ENCODE peak calls at places on chromosomes 11 and 22, in four cellular contexts. O is endothelial cell of umbilical vein; Y is CD4-positive, alpha-beta memory T cell; K is left ventricle myocardium inferior. Q is an unnamed sample.

GRCh38 chr11:1853376-1854131 is 670 bp downstream of the LSP1 start:
- DNase-seq in O (no peak), Y (no peak), K (no peak), Q (no peak)

GRCh38 chr11:71080239-71081097 is 171.9 kb downstream of the SHANK2 start:
- DNase-seq in O (no peak), Y (no peak), K (peak), Q (peak)

GRCh38 chr11:65918211-65919150 is at the start of gene C11orf68:
- DNase-seq in O (peak), Y (no peak), K (no peak), Q (no peak)

GRCh38 chr11:78202733-78203167 is 14.0 kb downstream of the USP35 start:
- DNase-seq in O (no peak), Y (peak), K (no peak), Q (no peak)

GRCh38 chr11:33157103-33158027 is 3.9 kb downstream of the CSTF3 start:
- DNase-seq in O (no peak), Y (no peak), K (no peak), Q (no peak)

GRCh38 chr11:88329563-88330250 is 7.8 kb downstream of the CTSC start:
- DNase-seq in O (no peak), Y (no peak), K (no peak), Q (no peak)

GRCh38 chr11:96752221-96752620 is 362.4 kb downstream of the JRKL start:
- DNase-seq in O (no peak), Y (no peak), K (no peak), Q (no peak)

GRCh38 chr11:92869716-92870115 is 99.7 kb upstream of the MTNR1B start:
- DNase-seq in O (no peak), Y (no peak), K (no peak), Q (no peak)

GRCh38 chr11:120900642-120901041 is 123.3 kb upstream of the TBCEL start:
- DNase-seq in O (no peak), Y (no peak), K (no peak), Q (no peak)

GRCh38 chr22:19796169-19796568 is 35.6 kb downstream of the TBX1 start:
- DNase-seq in O (no peak), Y (no peak), K (no peak), Q (no peak)

GRCh38 chr11:79236541-79236971 is 204.3 kb downstream of the TENM4 start:
- DNase-seq in O (no peak), Y (no peak), K (no peak), Q (no peak)

GRCh38 chr11:70467196-70468085 is 69.1 kb downstream of the CTTN start:
- DNase-seq in O (peak), Y (no peak), K (peak), Q (no peak)

GRCh38 chr11:73716153-73717056 is 44.5 kb downstream of the RAB6A start:
- DNase-seq in O (peak), Y (no peak), K (no peak), Q (no peak)

GRCh38 chr22:48574776-48575566 is 1252.7 kb downstream of the BRD1 start:
- DNase-seq in O (no peak), Y (peak), K (no peak), Q (no peak)
- H3K27ac ChIP-seq in O (no peak), Y (no peak), K (no peak), Q (no peak)

GRCh38 chr11:10407055-10407454 is 48.0 kb upstream of the AMPD3 start:
- DNase-seq in O (peak), Y (no peak), K (no peak), Q (peak)
- H3K27ac ChIP-seq in O (no peak), Y (no peak), K (no peak), Q (peak)

GRCh38 chr22:27881404-27881803 is 37.7 kb downstream of the PITPNB start:
- DNase-seq in O (peak), Y (no peak), K (peak), Q (no peak)
- H3K27ac ChIP-seq in O (peak), Y (no peak), K (peak), Q (peak)

DNA sequence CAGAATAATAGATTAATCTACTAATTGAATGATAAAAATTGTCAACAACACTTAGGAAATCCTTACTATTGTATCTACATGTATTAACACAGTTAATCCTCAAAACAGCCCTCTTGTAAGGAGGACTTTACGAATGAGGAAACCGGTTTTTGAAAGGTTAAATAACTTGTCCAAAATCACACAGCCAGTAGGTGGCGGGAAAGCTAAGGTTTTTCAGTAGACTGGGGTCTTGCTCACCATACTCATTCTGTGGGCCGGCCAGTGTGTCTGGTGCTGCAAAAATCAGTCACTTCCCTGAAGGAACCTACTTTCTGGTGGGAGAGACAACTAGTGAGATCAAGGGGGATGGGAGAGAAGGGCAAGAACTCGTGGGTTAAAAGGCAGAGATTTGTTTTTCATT is 3.8 kb downstream of the DCPS start:
- DNase-seq in O (peak), Y (no peak), K (no peak), Q (no peak)
- H3K27ac ChIP-seq in O (no peak), Y (no peak), K (no peak), Q (peak)

DNA sequence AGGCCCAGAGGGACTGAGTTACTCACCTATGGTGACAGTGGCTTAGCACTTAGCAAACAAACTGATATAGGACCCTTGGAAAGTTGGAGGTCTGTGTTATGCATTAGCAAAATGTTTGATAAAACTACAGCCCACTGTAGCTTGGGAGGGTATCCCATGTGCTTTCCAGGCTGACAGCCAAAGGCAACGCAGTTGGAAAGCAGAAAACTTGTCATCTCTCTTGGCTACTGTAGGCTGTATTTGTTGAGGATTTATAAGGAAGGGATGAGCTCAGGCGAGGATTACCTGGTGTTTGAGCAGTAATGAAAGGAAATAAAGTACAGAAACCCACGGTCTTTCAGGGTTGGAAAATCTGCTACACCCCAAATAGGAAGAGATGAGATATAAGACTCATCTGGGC is 23.8 kb downstream of the SDHAF2 start:
- DNase-seq in O (no peak), Y (no peak), K (no peak), Q (no peak)
- H3K27ac ChIP-seq in O (no peak), Y (no peak), K (peak), Q (no peak)

Q was measured in epithelial cell of prostate.